ENCODE peak calls at places on chromosomes 7 and 10, in eight cellular contexts. K is heart left ventricle, T is fibroblast of lung, B is body of pancreas, M is transverse colon, I is heart right ventricle, H is mesendoderm, E is neuronal stem cell. D is an unnamed sample. For H3K4me1, the result is how much of the 10 kb centered on the place peaks cover.

GRCh38 chr7:107494315-107494751 is 24.5 kb downstream of the GPR22 start:
- DNase-seq in M (no peak), E (no peak), H (no peak), B (no peak), T (peak), K (no peak), I (no peak), D (no peak)

GRCh38 chr10:59585046-59585700 is 124.5 kb downstream of the SLC16A9 start:
- DNase-seq in T (peak), I (no peak), E (no peak), K (no peak), M (no peak), B (no peak), H (no peak), D (no peak)

GRCh38 chr10:79410315-79411094 is 34.9 kb downstream of the ZCCHC24 start:
- DNase-seq in E (no peak), T (no peak), B (no peak), K (peak), H (no peak), M (no peak), I (no peak), D (peak)

GRCh38 chr7:55133630-55134392 is 115.0 kb downstream of the EGFR start:
- DNase-seq in I (peak), T (peak), K (peak), E (no peak), B (peak), H (no peak), M (no peak), D (no peak)

GRCh38 chr7:16833373-16833772 is 28.6 kb upstream of the AGR2 start:
- DNase-seq in B (no peak), T (no peak), H (no peak), K (no peak), E (no peak), I (no peak), M (no peak), D (no peak)

GRCh38 chr10:74145133-74145532 is 5.5 kb downstream of the AP3M1 start:
- DNase-seq in T (peak), B (no peak), I (peak), H (no peak), K (no peak), E (no peak), M (no peak), D (no peak)

GRCh38 chr10:71805776-71806705 is 32.7 kb upstream of the VSIR start:
- DNase-seq in H (peak), B (peak), K (no peak), T (peak), M (peak), E (peak), I (no peak), D (peak)

GRCh38 chr7:150405584-150406310 is 26.6 kb downstream of the ZNF775 start:
- DNase-seq in M (peak), I (no peak), T (no peak), K (peak), B (no peak), H (no peak), E (no peak), D (no peak)

GRCh38 chr10:18658301-18658991 is 785 bp upstream of the ARL5B start:
- DNase-seq in I (peak), H (no peak), E (no peak), B (peak), K (peak), M (peak), T (peak), D (no peak)

GRCh38 chr10:103685880-103686669 is 169.3 kb downstream of the SH3PXD2A start:
- DNase-seq in H (peak), K (peak), M (peak), I (peak), B (peak), T (peak), E (peak), D (peak)

GRCh38 chr10:33010132-33011037 is 52.4 kb upstream of the ITGB1 start:
- DNase-seq in T (peak), B (peak), M (no peak), I (no peak), H (peak), K (no peak), E (no peak), D (no peak)

GRCh38 chr10:6580279-6581029 is 378 bp upstream of the PRKCQ start:
- DNase-seq in I (peak), T (peak), B (peak), E (peak), K (peak), H (peak), M (peak), D (peak)

GRCh38 chr10:92418891-92419290 is 127.9 kb downstream of the MARCHF5 start:
- DNase-seq in T (no peak), E (no peak), M (no peak), B (no peak), H (no peak), K (no peak), I (no peak), D (no peak)

GRCh38 chr10:96721207-96721572 is 876 bp upstream of the PIK3AP1 start:
- DNase-seq in B (no peak), H (peak), T (no peak), I (no peak), K (no peak), E (no peak), M (no peak), D (no peak)

GRCh38 chr10:96719205-96719604 is 1.1 kb downstream of the PIK3AP1 start:
- DNase-seq in B (peak), I (no peak), T (no peak), H (peak), K (no peak), E (no peak), M (no peak), D (no peak)

GRCh38 chr10:96719850-96720421 is 378 bp downstream of the PIK3AP1 start:
- DNase-seq in H (peak), E (peak), B (peak), I (peak), T (peak), K (peak), M (peak), D (peak)

GRCh38 chr10:96718304-96718990 is 1.9 kb downstream of the PIK3AP1 start:
- DNase-seq in I (no peak), T (no peak), E (no peak), M (no peak), B (no peak), K (peak), H (no peak), D (no peak)

DNA sequence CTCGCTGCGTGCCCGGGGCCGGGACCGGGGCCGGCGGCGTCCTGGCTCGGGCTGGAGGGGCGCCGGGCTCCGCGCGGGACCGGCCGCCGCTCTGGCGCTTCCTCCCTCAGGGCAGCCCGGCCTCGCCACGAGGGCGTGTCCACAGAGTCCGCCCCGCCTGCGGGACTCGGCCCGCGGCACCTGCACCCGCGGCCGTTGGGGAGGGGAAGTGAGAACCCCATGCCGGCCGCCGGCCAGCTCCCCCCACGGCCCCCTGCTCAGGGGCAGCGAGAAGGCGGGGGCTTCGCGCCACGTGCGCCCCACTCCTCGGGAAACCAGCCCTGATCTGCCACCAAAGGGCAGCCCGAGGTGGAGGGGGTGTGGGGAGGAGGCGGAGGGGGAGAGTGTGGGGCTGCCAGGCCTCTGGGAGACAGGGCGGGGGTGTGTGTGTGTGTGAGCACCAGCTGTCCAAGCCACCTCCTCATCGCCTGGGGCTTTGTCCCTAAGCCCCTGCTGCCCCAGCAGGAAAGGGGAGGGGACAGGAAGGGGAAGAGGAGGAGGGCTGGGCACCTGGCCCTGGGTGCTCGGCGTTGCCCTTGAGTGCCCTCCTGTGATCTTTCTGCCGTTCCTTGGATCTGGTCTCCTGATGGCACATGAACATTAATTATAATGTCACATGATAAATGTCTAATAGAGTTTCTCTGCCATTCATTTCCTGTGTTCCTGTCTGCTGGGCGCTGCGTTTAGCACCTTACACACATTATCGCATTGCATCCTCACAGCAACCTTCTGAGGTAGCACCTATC is at the start of gene PIK3AP1:
- DNase-seq in M (peak), H (peak), K (peak), E (peak), I (peak), B (peak), T (no peak), D (peak)
- H3K27ac ChIP-seq in M (peak), H (no peak), K (no peak), E (no peak), I (peak), B (peak), T (no peak), D (peak)

GRCh38 chr7:91827169-91827568 is 53.3 kb downstream of the MTERF1 start:
- DNase-seq in K (no peak), B (no peak), M (no peak), T (no peak), I (no peak), H (no peak), E (no peak), D (no peak)
- H3K4me3 ChIP-seq in K (no peak), B (no peak), M (no peak), T (no peak), I (no peak), H (no peak), E (no peak), D (no peak)

GRCh38 chr10:3811331-3811870 is 26.4 kb upstream of the KLF6 start:
- DNase-seq in H (no peak), B (peak), M (peak), T (peak), E (no peak), K (no peak), I (peak), D (no peak)
- H3K4me1 ChIP-seq in H (under half), B (half or more), M (under half), T (under half), E (under half), K (half or more), I (half or more), D (half or more)

GRCh38 chr10:114709966-114710365 is 51.9 kb upstream of the ABLIM1 start:
- DNase-seq in K (no peak), H (no peak), T (peak), M (no peak), B (no peak), I (no peak), E (no peak), D (no peak)

GRCh38 chr10:114706458-114707055 is 48.5 kb upstream of the ABLIM1 start:
- DNase-seq in E (no peak), H (no peak), T (no peak), B (no peak), K (no peak), I (no peak), M (no peak), D (no peak)

GRCh38 chr10:114708084-114708483 is 50.0 kb upstream of the ABLIM1 start:
- DNase-seq in T (no peak), M (no peak), E (no peak), K (no peak), H (no peak), I (no peak), B (no peak), D (no peak)

GRCh38 chr10:114711487-114712250 is 53.6 kb upstream of the ABLIM1 start:
- DNase-seq in M (no peak), K (no peak), I (no peak), B (no peak), T (no peak), H (no peak), E (no peak), D (no peak)

DNA sequence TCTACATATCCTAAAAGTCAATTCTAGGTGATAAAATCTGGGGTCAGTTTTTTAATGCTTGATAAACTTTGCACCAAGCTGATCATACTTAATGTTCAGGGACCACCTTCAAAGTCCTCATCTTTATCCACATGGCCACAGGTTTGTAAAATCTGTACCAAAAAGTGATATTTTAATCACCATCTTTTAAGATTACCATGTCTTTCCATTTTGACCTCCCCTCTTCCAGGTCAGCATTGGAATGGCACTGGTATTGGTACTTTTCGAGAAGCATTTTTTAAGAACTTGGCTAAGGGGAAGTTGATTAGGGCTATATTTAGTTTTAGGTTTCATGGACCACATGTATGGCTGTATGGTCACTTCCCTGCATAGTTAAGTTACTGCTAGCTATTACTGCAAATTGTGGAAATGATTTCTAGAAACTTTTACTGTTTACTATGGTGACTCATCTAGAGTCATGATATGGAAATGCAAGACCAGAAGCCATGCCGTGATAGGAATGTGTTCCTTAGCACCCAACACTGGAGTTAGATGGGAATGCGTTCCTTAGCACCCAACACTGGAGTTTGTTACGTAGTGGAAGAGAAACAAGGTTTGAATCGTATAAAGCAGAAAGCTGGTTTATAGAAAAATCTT is 50.8 kb upstream of the ABLIM1 start:
- DNase-seq in B (no peak), M (no peak), I (no peak), H (peak), E (no peak), K (no peak), T (peak), D (no peak)
- H3K27ac ChIP-seq in B (no peak), M (no peak), I (no peak), H (no peak), E (no peak), K (peak), T (no peak), D (no peak)

D was measured in lower lobe of right lung.